ENCODE peak calls at places on chromosomes 6 and 20, in six cellular contexts. G is GM12891; Z is stimulated activated CD4-positive, alpha-beta T cell treated with anti-CD3 and anti-CD28 coated beads, Interleukin-1b, Interleukin-23, amount 100 ng/mL, for 1 hour; R is NCI-H2029 treated with DMSO at 0.1 percent for 48 hours; I is breast epithelium; K is cardiac muscle cell. O is an unnamed sample.

GRCh38 chr6:109783245-109783990 is 92.3 kb downstream of the FIG4 start:
- DNase-seq in G (no peak), Z (no peak), R (no peak), I (no peak), K (peak; percentile 41), O (no peak)

GRCh38 chr20:51366155-51366886 is 176.2 kb downstream of the NFATC2 start:
- DNase-seq in G (no peak), Z (no peak), R (no peak), I (no peak), K (peak; percentile 97), O (no peak)

GRCh38 chr20:13857304-13857703 is 72.5 kb downstream of the NDUFAF5 start:
- DNase-seq in G (no peak), Z (no peak), R (peak; percentile 90), I (peak; percentile 65), K (no peak), O (no peak)

GRCh38 chr20:11376406-11376805 is 541.3 kb upstream of the BTBD3 start:
- DNase-seq in G (no peak), Z (no peak), R (no peak), I (no peak), K (no peak), O (no peak)

GRCh38 chr6:34181903-34182302 is 36.0 kb upstream of the GRM4 start:
- DNase-seq in G (no peak), Z (no peak), R (no peak), I (peak; percentile 28), K (no peak), O (no peak)

GRCh38 chr20:52054123-52054522 is 137.5 kb downstream of the ZFP64 start:
- DNase-seq in G (no peak), Z (no peak), R (no peak), I (no peak), K (no peak), O (no peak)

GRCh38 chr20:62555642-62556420 is 80.0 kb upstream of the GATA5 start:
- DNase-seq in G (no peak), Z (no peak), R (no peak), I (no peak), K (no peak), O (no peak)

GRCh38 chr6:79666633-79667032 is 35.5 kb downstream of the SH3BGRL2 start:
- DNase-seq in G (no peak), Z (no peak), R (no peak), I (no peak), K (no peak), O (no peak)

GRCh38 chr6:118709859-118710350 is 58.5 kb upstream of the CEP85L start:
- DNase-seq in G (peak; percentile 41), Z (peak; percentile 38), R (peak; percentile 80), I (no peak), K (peak; percentile 75), O (no peak)

GRCh38 chr20:44219287-44219686 is 8.7 kb upstream of the OSER1 start:
- DNase-seq in G (no peak), Z (no peak), R (no peak), I (no peak), K (no peak), O (no peak)

GRCh38 chr6:39812853-39813533 is 20.8 kb downstream of the DAAM2 start:
- DNase-seq in G (peak; percentile 25), Z (no peak), R (peak; percentile 86), I (peak; percentile 47), K (peak; percentile 95), O (no peak)

GRCh38 chr6:98470821-98471220 is 363.6 kb upstream of the POU3F2 start:
- DNase-seq in G (no peak), Z (no peak), R (no peak), I (no peak), K (no peak), O (no peak)

GRCh38 chr6:151765444-151765886 is 42.0 kb upstream of the ESR1 start:
- DNase-seq in G (peak; percentile 25), Z (no peak), R (no peak), I (peak; percentile 40), K (peak; percentile 92), O (peak; percentile 46)

GRCh38 chr6:30759575-30760239 is 15.4 kb upstream of the IER3 start:
- DNase-seq in G (no peak), Z (no peak), R (no peak), I (no peak), K (peak; percentile 91), O (peak; percentile 29)

GRCh38 chr6:82608365-82608764 is 244.7 kb downstream of the TPBG start:
- DNase-seq in G (no peak), Z (no peak), R (no peak), I (no peak), K (no peak), O (no peak)

O was measured in HuH-7.5.